ENCODE peak calls at places on chromosomes 2 and 18, in nine cellular contexts. J is IMR-90; W is Calu3; E is astrocyte of the spinal cord; L is H9; R is CD8-positive, alpha-beta T cell; B is left lung; T is AG09319; X is tibial nerve. V is an unnamed sample.

GRCh38 chr18:7844017-7844416 is 276.9 kb downstream of the PTPRM start:
- DNase-seq in W (no peak), T (no peak), E (no peak), X (no peak), B (no peak), R (no peak), J (peak), L (no peak), V (peak)

GRCh38 chr2:1014802-1015201 is 64.2 kb downstream of the SNTG2 start:
- DNase-seq in J (no peak), X (no peak), R (no peak), L (no peak), W (no peak), B (no peak), T (no peak), E (no peak), V (no peak)

GRCh38 chr2:183232161-183232865 is 108.1 kb downstream of the NUP35 start:
- DNase-seq in X (no peak), E (no peak), W (no peak), T (no peak), L (no peak), R (no peak), J (peak), B (no peak), V (no peak)

GRCh38 chr2:145323512-145323911 is 803.6 kb upstream of the ZEB2 start:
- DNase-seq in J (peak), E (peak), L (no peak), R (no peak), W (no peak), B (no peak), X (no peak), T (no peak), V (peak)

GRCh38 chr2:168703926-168704325 is 98.5 kb upstream of the NOSTRIN start:
- DNase-seq in J (no peak), E (no peak), R (no peak), X (no peak), W (no peak), L (no peak), T (no peak), B (no peak), V (no peak)

GRCh38 chr2:114754907-114755563 is 312.6 kb downstream of the DPP10 start:
- DNase-seq in L (no peak), X (no peak), E (no peak), J (no peak), B (no peak), W (no peak), R (no peak), T (no peak), V (no peak)

GRCh38 chr18:62781893-62782292 is 66.6 kb downstream of the PHLPP1 start:
- DNase-seq in T (peak), J (peak), R (no peak), E (peak), L (no peak), W (no peak), X (no peak), B (no peak), V (peak)

GRCh38 chr18:10164241-10165160 is 250.7 kb downstream of the VAPA start:
- DNase-seq in T (no peak), R (no peak), J (no peak), L (no peak), B (no peak), W (no peak), E (no peak), X (no peak), V (no peak)

GRCh38 chr2:207161724-207162123 is 4.0 kb downstream of the KLF7 start:
- DNase-seq in E (peak), W (no peak), R (no peak), L (no peak), B (no peak), T (no peak), X (no peak), J (peak), V (peak)

GRCh38 chr2:231034291-231034882 is 2.9 kb upstream of the C2orf72 start:
- DNase-seq in J (no peak), T (no peak), E (no peak), B (no peak), R (no peak), L (no peak), W (no peak), X (no peak), V (no peak)

GRCh38 chr18:48563027-48563426 is 24.2 kb downstream of the CTIF start:
- DNase-seq in W (no peak), R (no peak), T (no peak), J (peak), B (no peak), E (peak), X (no peak), L (no peak), V (peak)

GRCh38 chr18:33831424-33831823 is 253.4 kb downstream of the ASXL3 start:
- DNase-seq in T (no peak), X (no peak), B (no peak), E (peak), J (no peak), W (no peak), R (no peak), L (no peak), V (no peak)

GRCh38 chr2:141554810-141555209 is 576.0 kb downstream of the LRP1B start:
- DNase-seq in R (no peak), L (peak), W (peak), B (no peak), J (peak), X (no peak), T (no peak), E (peak), V (peak)
- TF ChIP-seq CTCF in R (no peak), L (peak), W (no peak), B (no peak), J (peak), X (no peak), T (peak), E (peak), V (peak)

GRCh38 chr2:80396276-80396675 is 91.7 kb upstream of the LRRTM1 start:
- DNase-seq in X (no peak), E (no peak), W (no peak), J (no peak), R (no peak), L (no peak), B (no peak), T (no peak), V (no peak)

GRCh38 chr2:80395251-80395650 is 90.7 kb upstream of the LRRTM1 start:
- DNase-seq in W (no peak), X (no peak), L (no peak), B (no peak), J (no peak), R (no peak), E (no peak), T (no peak), V (no peak)

GRCh38 chr2:80392446-80392845 is 87.9 kb upstream of the LRRTM1 start:
- DNase-seq in T (no peak), L (no peak), E (no peak), J (peak), B (no peak), W (no peak), R (no peak), X (no peak), V (no peak)

GRCh38 chr2:80393996-80394395 is 89.4 kb upstream of the LRRTM1 start:
- DNase-seq in L (no peak), B (no peak), T (no peak), J (no peak), R (no peak), W (no peak), E (no peak), X (no peak), V (no peak)
- TF ChIP-seq CTCF in L (no peak), B (no peak), T (no peak), J (no peak), R (no peak), W (no peak), E (no peak), X (no peak), V (no peak)

GRCh38 chr18:60676807-60677206 is 304.2 kb upstream of the MC4R start:
- DNase-seq in T (no peak), B (no peak), X (no peak), R (no peak), E (no peak), W (no peak), J (no peak), L (peak), V (no peak)
- TF ChIP-seq CTCF in T (no peak), B (no peak), X (no peak), R (no peak), E (no peak), W (no peak), J (no peak), L (peak), V (no peak)

GRCh38 chr18:70998490-70998889 is 709.6 kb downstream of the SOCS6 start:
- DNase-seq in E (no peak), T (no peak), J (no peak), R (no peak), X (no peak), L (no peak), W (no peak), B (no peak), V (no peak)
- TF ChIP-seq CTCF in E (no peak), T (no peak), J (peak), R (no peak), X (no peak), L (peak), W (no peak), B (no peak), V (no peak)

DNA sequence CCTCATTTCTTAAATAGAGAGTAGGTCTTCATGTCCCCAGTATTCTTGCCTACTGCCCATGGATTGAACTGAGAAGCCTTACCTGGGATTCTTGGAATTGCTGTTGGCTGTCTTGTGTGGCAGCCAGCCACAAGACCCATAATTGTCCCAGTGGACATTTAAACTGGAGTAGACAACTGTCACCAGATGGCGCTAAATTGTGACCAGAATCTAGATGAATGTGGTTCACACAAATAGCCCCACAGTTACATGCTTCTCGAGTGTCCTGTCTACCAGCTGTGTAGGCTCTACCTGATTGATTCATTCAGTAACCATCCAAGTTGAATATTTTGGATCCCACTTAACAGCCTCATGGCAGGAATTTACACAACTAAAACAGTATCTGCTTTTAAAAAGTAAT is 73.2 kb downstream of the MAP4K4 start:
- DNase-seq in X (no peak), J (peak), B (no peak), E (no peak), L (no peak), W (peak), T (no peak), R (no peak), V (peak)
- TF ChIP-seq CTCF in X (peak), J (peak), B (peak), E (peak), L (peak), W (no peak), T (peak), R (no peak), V (no peak)